ENCODE peak calls at places on chromosomes 12 and 14, in four cellular contexts. L, S, U and X are unnamed samples.

GRCh38 chr12:116713529-116713928 is 24.3 kb downstream of the SPRING1 start:
- DNase-seq in L (no peak), S (no peak), U (no peak), X (no peak)

GRCh38 chr12:75666980-75667359 is 155.6 kb upstream of the KRR1 start:
- DNase-seq in L (no peak), U (no peak), S (no peak), X (no peak)

GRCh38 chr12:108302471-108303311 is 36.4 kb downstream of the CMKLR1 start:
- DNase-seq in L (peak), S (no peak), U (no peak), X (no peak)

GRCh38 chr12:120102189-120103043 is 14.1 kb downstream of the RAB35 start:
- DNase-seq in S (no peak), U (no peak), L (no peak), X (no peak)

GRCh38 chr12:95072900-95073697 is at the start of gene NR2C1:
- DNase-seq in L (peak), S (peak), U (peak), X (peak)

GRCh38 chr12:121504505-121504904 is 76.3 kb downstream of the KDM2B start:
- DNase-seq in L (no peak), S (no peak), U (no peak), X (no peak)

GRCh38 chr12:19700969-19701368 is 261.7 kb downstream of the AEBP2 start:
- DNase-seq in U (no peak), L (no peak), S (no peak), X (no peak)

GRCh38 chr14:34234258-34234657 is 227.8 kb downstream of the SPTSSA start:
- DNase-seq in U (no peak), S (no peak), L (no peak), X (no peak)

GRCh38 chr12:132182711-132183365 is 38.6 kb downstream of the NOC4L start:
- DNase-seq in U (no peak), S (no peak), L (no peak), X (no peak)

GRCh38 chr12:23005387-23005786 is 380.4 kb downstream of the ETNK1 start:
- DNase-seq in L (no peak), S (no peak), U (no peak), X (no peak)

GRCh38 chr12:120677765-120678473 is 9.0 kb upstream of the MLEC start:
- DNase-seq in S (no peak), L (no peak), U (no peak), X (no peak)

GRCh38 chr12:115694564-115694963 is 582.9 kb downstream of the MED13L start:
- DNase-seq in S (no peak), U (no peak), L (no peak), X (no peak)

GRCh38 chr12:14283489-14284144 is 81.9 kb upstream of the ATF7IP start:
- DNase-seq in L (no peak), S (no peak), U (no peak), X (no peak)

GRCh38 chr12:62802981-62803380 is 132.0 kb downstream of the PPM1H start:
- DNase-seq in U (no peak), L (no peak), S (peak), X (no peak)

GRCh38 chr14:54252072-54252730 is 144.6 kb upstream of the CDKN3 start:
- DNase-seq in S (peak), U (peak), L (no peak), X (no peak)

GRCh38 chr14:31208546-31209424 is 1.2 kb upstream of the HECTD1 start:
- DNase-seq in U (no peak), S (peak), L (no peak), X (no peak)

GRCh38 chr14:106850913-106851825 is 1324.8 kb downstream of the TMEM121 start:
- DNase-seq in L (no peak), S (no peak), U (no peak), X (no peak)

GRCh38 chr12:25529738-25530137 is 23.3 kb downstream of the LMNTD1 start:
- DNase-seq in U (peak), L (no peak), S (no peak), X (no peak)

GRCh38 chr12:106767954-106768501 is 6.5 kb upstream of the RIC8B start:
- DNase-seq in S (no peak), L (no peak), U (no peak), X (no peak)

GRCh38 chr12:107319536-107320030 is 226.2 kb upstream of the CRY1 start:
- DNase-seq in L (no peak), S (no peak), U (no peak), X (no peak)

GRCh38 chr14:100810435-100810834 is 15.5 kb upstream of the MEG3 start:
- DNase-seq in S (peak), L (no peak), U (no peak), X (no peak)

GRCh38 chr12:104182144-104182543 is 33.4 kb upstream of the TXNRD1 start:
- DNase-seq in S (no peak), U (no peak), L (peak), X (no peak)

GRCh38 chr12:123859035-123859434 is 96.9 kb downstream of the DNAH10 start:
- DNase-seq in S (no peak), U (no peak), L (no peak), X (no peak)

GRCh38 chr12:24111591-24111990 is 162.1 kb upstream of the SOX5 start:
- DNase-seq in S (no peak), U (no peak), L (no peak), X (no peak)

GRCh38 chr14:63051966-63052365 is 6.7 kb upstream of the KCNH5 start:
- DNase-seq in L (no peak), S (no peak), U (no peak), X (no peak)

GRCh38 chr12:52217223-52217622 is 15.8 kb upstream of the KRT7 start:
- DNase-seq in S (peak), L (no peak), U (peak), X (no peak)

GRCh38 chr12:11663128-11663527 is 13.7 kb downstream of the ETV6 start:
- DNase-seq in L (no peak), U (no peak), S (peak), X (no peak)

GRCh38 chr14:32650030-32650429 is 288.6 kb upstream of the NPAS3 start:
- DNase-seq in S (no peak), L (no peak), U (no peak), X (no peak)

GRCh38 chr12:3420693-3421092 is 70.3 kb upstream of the PRMT8 start:
- DNase-seq in S (no peak), U (no peak), L (no peak), X (no peak)

GRCh38 chr14:95250936-95251335 is 68.8 kb downstream of the CLMN start:
- DNase-seq in S (no peak), L (no peak), U (no peak), X (no peak)
- H3K27ac ChIP-seq in S (no peak), L (no peak), U (no peak), X (no peak)

GRCh38 chr12:50246159-50246865 is 37.0 kb downstream of the LIMA1 start:
- DNase-seq in L (no peak), S (no peak), U (no peak), X (no peak)
- H3K27ac ChIP-seq in L (peak), S (peak), U (peak), X (no peak)

GRCh38 chr12:65776994-65777393 is 47.3 kb upstream of the HMGA2 start:
- DNase-seq in S (no peak), U (no peak), L (no peak), X (no peak)

GRCh38 chr12:65775720-65776119 is 48.6 kb upstream of the HMGA2 start:
- DNase-seq in S (no peak), U (no peak), L (no peak), X (no peak)

GRCh38 chr12:65779946-65780345 is 44.3 kb upstream of the HMGA2 start:
- DNase-seq in S (peak), L (no peak), U (no peak), X (no peak)

GRCh38 chr12:65779091-65779642 is 45.1 kb upstream of the HMGA2 start:
- DNase-seq in L (no peak), U (no peak), S (peak), X (no peak)

DNA sequence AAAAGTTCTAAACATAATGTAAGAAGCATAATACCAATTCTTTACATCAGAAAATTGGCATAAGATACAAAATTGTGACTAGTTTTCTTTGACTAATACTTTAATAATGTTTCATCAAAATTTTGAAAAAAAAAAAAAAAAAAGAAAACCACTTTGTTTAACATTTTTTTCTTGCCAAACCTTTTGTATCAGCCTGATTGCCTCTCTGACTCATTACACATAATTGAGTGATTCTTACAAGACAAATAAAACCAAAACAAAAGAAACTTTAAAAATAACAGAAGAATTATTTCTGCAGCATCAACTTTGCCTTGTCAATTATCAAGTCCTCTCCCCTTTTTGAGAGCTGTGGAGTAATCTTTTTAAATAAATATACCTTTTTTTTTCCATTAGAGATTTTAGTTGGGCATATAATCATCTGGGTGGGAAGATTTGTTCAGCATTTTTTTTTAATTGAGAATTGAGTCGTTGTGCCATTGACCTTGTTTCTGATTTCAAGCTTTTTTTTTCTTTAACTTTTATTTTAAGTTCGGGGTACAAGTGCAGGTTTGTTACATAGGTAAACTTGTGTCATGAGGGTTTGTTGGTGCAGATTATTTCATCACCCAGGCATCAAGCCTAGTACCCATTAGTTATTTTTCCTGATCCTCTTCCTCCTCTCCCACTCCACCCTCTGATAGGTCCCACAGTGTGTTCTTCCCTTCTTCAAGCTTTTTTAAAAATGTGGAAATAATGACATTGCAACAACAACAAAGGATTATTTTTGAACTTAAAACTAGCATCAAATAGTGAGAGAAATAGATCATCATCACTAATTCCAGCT is 45.8 kb upstream of the HMGA2 start:
- DNase-seq in L (no peak), U (no peak), S (no peak), X (no peak)
- H3K27ac ChIP-seq in L (no peak), U (peak), S (no peak), X (no peak)

GRCh38 chr12:114664661-114665320 is 19.2 kb downstream of the TBX3 start:
- DNase-seq in L (no peak), S (no peak), U (no peak), X (no peak)
- H3K27ac ChIP-seq in L (peak), S (no peak), U (no peak), X (no peak)

GRCh38 chr12:46159239-46159901 is 109.5 kb downstream of the SLC38A1 start:
- DNase-seq in S (peak), U (no peak), L (no peak), X (no peak)
- H3K27ac ChIP-seq in S (peak), U (peak), L (peak), X (no peak)

GRCh38 chr12:57837779-57838562 is 8.6 kb downstream of the CTDSP2 start:
- DNase-seq in L (peak), S (peak), U (no peak), X (no peak)
- H3K27ac ChIP-seq in L (peak), S (no peak), U (peak), X (no peak)

GRCh38 chr14:59346796-59347510 is 118.2 kb downstream of the GPR135 start:
- DNase-seq in S (no peak), U (no peak), L (no peak), X (no peak)

GRCh38 chr14:59347511-59347900 is 117.7 kb downstream of the GPR135 start:
- DNase-seq in S (no peak), U (peak), L (no peak), X (no peak)

GRCh38 chr14:59347915-59348314 is 117.3 kb downstream of the GPR135 start:
- DNase-seq in U (no peak), S (no peak), L (no peak), X (no peak)

GRCh38 chr14:59344711-59345455 is 120.3 kb downstream of the GPR135 start:
- DNase-seq in L (no peak), U (no peak), S (no peak), X (no peak)

DNA sequence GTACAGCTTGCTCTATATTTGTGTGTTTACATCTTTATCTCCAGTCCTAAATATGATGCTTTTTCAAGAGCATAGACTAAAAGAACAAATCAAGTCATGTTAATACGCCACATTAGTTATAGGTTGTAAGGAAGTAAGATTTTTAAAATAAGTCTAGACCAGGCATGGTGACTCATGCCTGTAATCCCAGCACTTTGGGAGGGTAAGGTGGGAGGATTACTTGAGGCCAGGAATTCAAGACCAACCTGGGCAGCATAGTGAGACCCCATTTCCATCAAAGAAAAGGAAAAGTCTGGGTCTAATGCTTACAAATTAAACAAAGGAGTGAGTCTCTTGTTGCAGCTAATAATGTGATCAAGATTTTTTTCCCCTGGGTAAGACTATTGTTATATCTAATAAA is 118.9 kb downstream of the GPR135 start:
- DNase-seq in S (no peak), U (no peak), L (no peak), X (no peak)
- H3K27ac ChIP-seq in S (no peak), U (peak), L (peak), X (no peak)